ENCODE peak calls at places on chromosome 9, in seven cellular contexts. M is endothelial cell, A is germinal center, S is AG09309, P is RPMI7951, T is fibroblast of pulmonary artery, X is KBM-7. Y is an unnamed sample.

GRCh38 chr9:93326654-93327053 is 124.8 kb upstream of the FAM120A start:
- DNase-seq in P (no peak), T (no peak), X (no peak), M (no peak), A (no peak), S (no peak), Y (no peak)

GRCh38 chr9:94538908-94539307 is 16.0 kb upstream of the PCAT7 start:
- DNase-seq in M (no peak), T (no peak), X (no peak), P (no peak), S (no peak), A (no peak), Y (no peak)

GRCh38 chr9:71676460-71676859 is 91.9 kb downstream of the CEMIP2 start:
- DNase-seq in P (no peak), T (no peak), A (no peak), M (no peak), S (no peak), X (no peak), Y (no peak)

GRCh38 chr9:131419029-131419614 is 25.2 kb downstream of the PRRC2B start:
- DNase-seq in X (no peak), M (no peak), S (no peak), A (no peak), P (no peak), T (no peak), Y (no peak)

GRCh38 chr9:78296208-78296892 is 575 bp upstream of the PSAT1 start:
- DNase-seq in M (peak; percentile 12), P (peak; percentile 51), S (no peak), X (no peak), A (peak; percentile 16), T (peak; percentile 38), Y (peak; percentile 65)

GRCh38 chr9:132486706-132487350 is 76.8 kb downstream of the CFAP77 start:
- DNase-seq in S (no peak), X (no peak), M (no peak), A (no peak), T (no peak), P (no peak), Y (no peak)

GRCh38 chr9:69307446-69308216 is 17.4 kb upstream of the ENTREP1 start:
- DNase-seq in A (no peak), M (no peak), S (peak; percentile 14), X (no peak), P (no peak), T (peak; percentile 79), Y (peak; percentile 49)

GRCh38 chr9:127629468-127630081 is 17.5 kb downstream of the STXBP1 start:
- DNase-seq in S (no peak), X (no peak), T (no peak), A (no peak), P (no peak), M (no peak), Y (no peak)

GRCh38 chr9:89952401-89952800 is 347.6 kb downstream of the GADD45G start:
- DNase-seq in A (no peak), X (no peak), S (no peak), T (no peak), M (no peak), P (no peak), Y (no peak)

GRCh38 chr9:137006116-137007003 is 10.0 kb upstream of the CLIC3 start:
- DNase-seq in X (no peak), A (no peak), S (no peak), M (no peak), P (peak; percentile 46), T (peak; percentile 43), Y (no peak)

GRCh38 chr9:137174722-137175293 is 3.0 kb upstream of the TMEM210 start:
- DNase-seq in S (no peak), X (no peak), A (no peak), T (no peak), P (no peak), M (no peak), Y (peak; percentile 45)

GRCh38 chr9:77614671-77615070 is 33.5 kb downstream of the GNA14 start:
- DNase-seq in T (no peak), P (no peak), S (no peak), M (no peak), A (no peak), X (no peak), Y (no peak)

GRCh38 chr9:117555964-117556629 is 141.2 kb upstream of the ASTN2 start:
- DNase-seq in M (peak; percentile 65), T (peak; percentile 2), X (peak; percentile 61), S (no peak), A (peak; percentile 35), P (peak; percentile 27), Y (peak; percentile 73)

Y was measured in A673.